ENCODE peak calls at places on chromosomes 13 and 19, in seven cellular contexts. One of them, this sample, is unnamed. For H3K27me3 and H3K9me3, the result is how much of the 10 kb centered on the place peaks cover.

GRCh38 chr19:362154-362553 is 17.6 kb upstream of the MIER2 start:
- DNase-seq in heart right ventricle: no peak
- DNase-seq in CD4-positive, alpha-beta T cell: no peak
- DNase-seq in lung: no peak
- DNase-seq in WERI-Rb-1: no peak
- DNase-seq in IMR-90: no peak
- DNase-seq in cardiac muscle cell: no peak
- DNase-seq in this sample: no peak

GRCh38 chr13:29676535-29676934 is 81.0 kb upstream of the SLC7A1 start:
- DNase-seq in IMR-90: peak
- DNase-seq in cardiac muscle cell: peak
- DNase-seq in heart right ventricle: no peak
- DNase-seq in lung: no peak
- DNase-seq in CD4-positive, alpha-beta T cell: no peak
- DNase-seq in WERI-Rb-1: no peak
- DNase-seq in this sample: no peak

GRCh38 chr19:35214766-35215422 is 13.6 kb downstream of the FAM187B start:
- DNase-seq in WERI-Rb-1: no peak
- DNase-seq in IMR-90: no peak
- DNase-seq in CD4-positive, alpha-beta T cell: no peak
- DNase-seq in lung: no peak
- DNase-seq in heart right ventricle: no peak
- DNase-seq in cardiac muscle cell: no peak
- DNase-seq in this sample: no peak

GRCh38 chr19:12140545-12141404 is 625 bp upstream of the ZNF20 start:
- DNase-seq in lung: peak
- DNase-seq in cardiac muscle cell: peak
- DNase-seq in CD4-positive, alpha-beta T cell: peak
- DNase-seq in WERI-Rb-1: peak
- DNase-seq in heart right ventricle: peak
- DNase-seq in IMR-90: peak
- DNase-seq in this sample: peak

GRCh38 chr19:46841458-46842083 is 9.1 kb downstream of the AP2S1 start:
- DNase-seq in heart right ventricle: peak
- DNase-seq in WERI-Rb-1: no peak
- DNase-seq in IMR-90: peak
- DNase-seq in cardiac muscle cell: peak
- DNase-seq in lung: no peak
- DNase-seq in CD4-positive, alpha-beta T cell: no peak
- DNase-seq in this sample: no peak

GRCh38 chr19:11322269-11323024 is 17.0 kb downstream of the RAB3D start:
- DNase-seq in heart right ventricle: no peak
- DNase-seq in cardiac muscle cell: no peak
- DNase-seq in IMR-90: peak
- DNase-seq in WERI-Rb-1: no peak
- DNase-seq in lung: no peak
- DNase-seq in CD4-positive, alpha-beta T cell: no peak
- DNase-seq in this sample: no peak

GRCh38 chr19:32837531-32837930 is 32.0 kb downstream of the SLC7A9 start:
- DNase-seq in CD4-positive, alpha-beta T cell: no peak
- DNase-seq in heart right ventricle: no peak
- DNase-seq in WERI-Rb-1: no peak
- DNase-seq in lung: no peak
- DNase-seq in IMR-90: no peak
- DNase-seq in cardiac muscle cell: no peak
- DNase-seq in this sample: no peak

GRCh38 chr13:40333238-40333637 is 333.2 kb downstream of the FOXO1 start:
- DNase-seq in lung: no peak
- DNase-seq in WERI-Rb-1: no peak
- DNase-seq in heart right ventricle: no peak
- DNase-seq in IMR-90: no peak
- DNase-seq in CD4-positive, alpha-beta T cell: no peak
- DNase-seq in cardiac muscle cell: no peak
- DNase-seq in this sample: no peak

GRCh38 chr13:41746259-41746658 is 214.7 kb downstream of the VWA8 start:
- DNase-seq in CD4-positive, alpha-beta T cell: no peak
- DNase-seq in lung: no peak
- DNase-seq in IMR-90: peak
- DNase-seq in cardiac muscle cell: no peak
- DNase-seq in heart right ventricle: no peak
- DNase-seq in WERI-Rb-1: no peak
- DNase-seq in this sample: no peak

GRCh38 chr13:98482476-98483444 is 94.1 kb downstream of the STK24 start:
- DNase-seq in IMR-90: peak
- DNase-seq in heart right ventricle: peak
- DNase-seq in lung: peak
- DNase-seq in cardiac muscle cell: peak
- DNase-seq in CD4-positive, alpha-beta T cell: no peak
- DNase-seq in WERI-Rb-1: peak
- DNase-seq in this sample: no peak

GRCh38 chr13:98485561-98485960 is 91.3 kb downstream of the STK24 start:
- DNase-seq in heart right ventricle: no peak
- DNase-seq in WERI-Rb-1: no peak
- DNase-seq in cardiac muscle cell: no peak
- DNase-seq in lung: no peak
- DNase-seq in CD4-positive, alpha-beta T cell: no peak
- DNase-seq in IMR-90: no peak
- DNase-seq in this sample: no peak

GRCh38 chr13:98481511-98481951 is 95.4 kb downstream of the STK24 start:
- DNase-seq in heart right ventricle: no peak
- DNase-seq in IMR-90: peak
- DNase-seq in lung: no peak
- DNase-seq in cardiac muscle cell: no peak
- DNase-seq in CD4-positive, alpha-beta T cell: no peak
- DNase-seq in WERI-Rb-1: no peak
- DNase-seq in this sample: no peak

GRCh38 chr13:98484289-98485219 is 92.4 kb downstream of the STK24 start:
- DNase-seq in lung: peak
- DNase-seq in CD4-positive, alpha-beta T cell: peak
- DNase-seq in WERI-Rb-1: peak
- DNase-seq in IMR-90: peak
- DNase-seq in heart right ventricle: peak
- DNase-seq in cardiac muscle cell: peak
- DNase-seq in this sample: peak

GRCh38 chr13:98483636-98484288 is 93.1 kb downstream of the STK24 start:
- DNase-seq in IMR-90: peak
- DNase-seq in lung: no peak
- DNase-seq in CD4-positive, alpha-beta T cell: no peak
- DNase-seq in cardiac muscle cell: no peak
- DNase-seq in WERI-Rb-1: no peak
- DNase-seq in heart right ventricle: no peak
- DNase-seq in this sample: no peak
- TF ChIP-seq CTCF in IMR-90: no peak
- TF ChIP-seq CTCF in lung: no peak
- TF ChIP-seq CTCF in CD4-positive, alpha-beta T cell: no peak
- TF ChIP-seq CTCF in cardiac muscle cell: no peak
- TF ChIP-seq CTCF in WERI-Rb-1: no peak
- TF ChIP-seq CTCF in heart right ventricle: no peak
- TF ChIP-seq CTCF in this sample: no peak

GRCh38 chr19:16416574-16416973 is 55.2 kb downstream of the EPS15L1 start:
- DNase-seq in lung: no peak
- DNase-seq in CD4-positive, alpha-beta T cell: no peak
- DNase-seq in WERI-Rb-1: no peak
- DNase-seq in cardiac muscle cell: no peak
- DNase-seq in IMR-90: peak
- DNase-seq in heart right ventricle: no peak
- DNase-seq in this sample: no peak

GRCh38 chr19:16417660-16418596 is 53.8 kb downstream of the EPS15L1 start:
- DNase-seq in WERI-Rb-1: peak
- DNase-seq in lung: peak
- DNase-seq in cardiac muscle cell: peak
- DNase-seq in heart right ventricle: peak
- DNase-seq in CD4-positive, alpha-beta T cell: peak
- DNase-seq in IMR-90: peak
- DNase-seq in this sample: peak

GRCh38 chr19:16419671-16420394 is 51.9 kb downstream of the EPS15L1 start:
- DNase-seq in cardiac muscle cell: peak
- DNase-seq in CD4-positive, alpha-beta T cell: no peak
- DNase-seq in heart right ventricle: no peak
- DNase-seq in lung: no peak
- DNase-seq in WERI-Rb-1: no peak
- DNase-seq in IMR-90: no peak
- DNase-seq in this sample: no peak

GRCh38 chr19:16416996-16417395 is 54.8 kb downstream of the EPS15L1 start:
- DNase-seq in heart right ventricle: no peak
- DNase-seq in lung: no peak
- DNase-seq in CD4-positive, alpha-beta T cell: no peak
- DNase-seq in WERI-Rb-1: no peak
- DNase-seq in cardiac muscle cell: no peak
- DNase-seq in IMR-90: no peak
- DNase-seq in this sample: no peak

DNA sequence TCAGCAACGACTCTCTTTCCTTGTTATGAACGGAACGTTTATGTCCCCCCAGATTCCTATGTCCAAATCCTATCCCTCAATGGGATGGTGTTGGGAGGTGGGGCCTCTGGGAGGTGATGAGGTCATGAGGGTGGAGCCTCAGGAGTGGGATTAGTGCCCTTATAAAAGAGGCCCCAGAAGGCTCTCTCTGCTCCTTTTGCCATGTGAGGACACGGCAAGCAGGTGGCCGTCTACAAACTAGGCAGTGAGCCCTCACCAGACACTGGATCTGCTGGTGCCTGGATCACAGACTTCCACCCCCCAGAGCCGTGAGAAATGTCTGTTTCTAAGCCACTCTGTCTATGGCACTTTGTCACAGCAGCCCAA is 53.2 kb downstream of the EPS15L1 start:
- DNase-seq in lung: no peak
- DNase-seq in cardiac muscle cell: no peak
- DNase-seq in IMR-90: no peak
- DNase-seq in CD4-positive, alpha-beta T cell: no peak
- DNase-seq in heart right ventricle: no peak
- DNase-seq in WERI-Rb-1: peak
- DNase-seq in this sample: no peak
- H3K27me3 ChIP-seq in lung: under half
- H3K27me3 ChIP-seq in cardiac muscle cell: under half
- H3K27me3 ChIP-seq in IMR-90: under half
- H3K27me3 ChIP-seq in CD4-positive, alpha-beta T cell: under half
- H3K27me3 ChIP-seq in heart right ventricle: under half
- H3K27me3 ChIP-seq in WERI-Rb-1: under half
- H3K27me3 ChIP-seq in this sample: under half

DNA sequence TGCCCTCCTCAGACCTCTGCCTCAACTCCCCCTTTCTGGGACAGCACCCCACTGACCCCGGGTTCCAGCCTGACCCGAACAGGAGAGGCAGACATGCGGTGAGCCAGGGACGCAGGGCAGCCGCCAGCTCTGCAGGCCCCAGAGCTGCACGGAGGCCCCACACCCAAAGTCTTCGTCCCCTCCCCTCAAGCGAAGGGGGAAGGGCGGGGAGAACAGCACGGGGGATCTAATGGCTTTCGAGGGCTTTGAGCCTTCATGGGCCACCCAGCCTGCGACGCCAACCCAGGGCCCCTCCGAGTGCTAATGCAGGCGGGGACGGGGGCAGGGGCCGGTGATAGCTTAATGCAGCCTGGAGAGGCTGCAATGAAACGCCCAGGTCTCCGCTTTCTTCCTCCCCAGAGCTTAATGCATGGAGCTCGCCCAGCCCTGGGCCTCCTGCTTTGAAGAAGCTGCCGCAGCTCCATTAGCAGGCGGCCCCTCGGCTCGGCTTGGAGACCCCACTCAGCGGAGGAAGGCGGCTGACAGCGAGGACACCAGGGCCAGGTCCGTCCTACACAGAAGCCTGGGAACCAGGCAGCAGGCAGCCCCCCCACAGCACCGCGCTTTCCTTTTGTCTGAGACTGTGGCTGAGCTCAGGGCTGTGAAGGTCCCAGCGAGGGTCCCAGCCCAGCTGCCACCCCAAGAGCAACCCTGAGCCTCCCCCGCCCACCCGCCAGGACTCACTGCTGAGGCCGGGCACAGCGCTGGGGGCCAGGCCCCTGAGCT is 7.3 kb upstream of the ATP8B3 start:
- DNase-seq in CD4-positive, alpha-beta T cell: no peak
- DNase-seq in WERI-Rb-1: no peak
- DNase-seq in IMR-90: no peak
- DNase-seq in lung: no peak
- DNase-seq in cardiac muscle cell: no peak
- DNase-seq in heart right ventricle: no peak
- DNase-seq in this sample: no peak
- H3K9me3 ChIP-seq in CD4-positive, alpha-beta T cell: under half
- H3K9me3 ChIP-seq in WERI-Rb-1: under half
- H3K9me3 ChIP-seq in IMR-90: under half
- H3K9me3 ChIP-seq in lung: under half
- H3K9me3 ChIP-seq in cardiac muscle cell: under half
- H3K9me3 ChIP-seq in heart right ventricle: under half
- H3K9me3 ChIP-seq in this sample: under half

GRCh38 chr13:48400820-48401219 is 12.1 kb downstream of the LPAR6 start:
- DNase-seq in cardiac muscle cell: no peak
- DNase-seq in CD4-positive, alpha-beta T cell: no peak
- DNase-seq in lung: no peak
- DNase-seq in IMR-90: peak
- DNase-seq in heart right ventricle: no peak
- DNase-seq in WERI-Rb-1: no peak
- DNase-seq in this sample: no peak
- TF ChIP-seq CTCF in cardiac muscle cell: peak
- TF ChIP-seq CTCF in CD4-positive, alpha-beta T cell: no peak
- TF ChIP-seq CTCF in lung: no peak
- TF ChIP-seq CTCF in IMR-90: no peak
- TF ChIP-seq CTCF in heart right ventricle: no peak
- TF ChIP-seq CTCF in WERI-Rb-1: no peak
- TF ChIP-seq CTCF in this sample: no peak

GRCh38 chr19:54552913-54553310 is 20.7 kb upstream of the LILRA2 start:
- DNase-seq in IMR-90: no peak
- DNase-seq in cardiac muscle cell: no peak
- DNase-seq in CD4-positive, alpha-beta T cell: no peak
- DNase-seq in lung: no peak
- DNase-seq in heart right ventricle: no peak
- DNase-seq in WERI-Rb-1: no peak
- DNase-seq in this sample: no peak
- H3K27me3 ChIP-seq in IMR-90: under half
- H3K27me3 ChIP-seq in cardiac muscle cell: under half
- H3K27me3 ChIP-seq in CD4-positive, alpha-beta T cell: under half
- H3K27me3 ChIP-seq in lung: under half
- H3K27me3 ChIP-seq in heart right ventricle: under half
- H3K27me3 ChIP-seq in WERI-Rb-1: half or more
- H3K27me3 ChIP-seq in this sample: under half

GRCh38 chr19:54478677-54479266 is 5.7 kb upstream of the CDC42EP5 start:
- DNase-seq in cardiac muscle cell: peak
- DNase-seq in lung: no peak
- DNase-seq in heart right ventricle: no peak
- DNase-seq in IMR-90: peak
- DNase-seq in WERI-Rb-1: no peak
- DNase-seq in CD4-positive, alpha-beta T cell: no peak
- DNase-seq in this sample: no peak

GRCh38 chr19:54473071-54473941 is at the start of gene CDC42EP5:
- DNase-seq in cardiac muscle cell: peak
- DNase-seq in IMR-90: peak
- DNase-seq in WERI-Rb-1: no peak
- DNase-seq in lung: no peak
- DNase-seq in CD4-positive, alpha-beta T cell: no peak
- DNase-seq in heart right ventricle: peak
- DNase-seq in this sample: no peak

GRCh38 chr19:54473983-54474382 is 887 bp upstream of the CDC42EP5 start:
- DNase-seq in cardiac muscle cell: no peak
- DNase-seq in WERI-Rb-1: no peak
- DNase-seq in lung: no peak
- DNase-seq in heart right ventricle: no peak
- DNase-seq in IMR-90: no peak
- DNase-seq in CD4-positive, alpha-beta T cell: no peak
- DNase-seq in this sample: no peak

GRCh38 chr19:54477650-54478049 is 4.6 kb upstream of the CDC42EP5 start:
- DNase-seq in CD4-positive, alpha-beta T cell: no peak
- DNase-seq in IMR-90: no peak
- DNase-seq in heart right ventricle: no peak
- DNase-seq in cardiac muscle cell: no peak
- DNase-seq in lung: no peak
- DNase-seq in WERI-Rb-1: no peak
- DNase-seq in this sample: no peak

GRCh38 chr19:54475706-54476105 is 2.6 kb upstream of the CDC42EP5 start:
- DNase-seq in WERI-Rb-1: no peak
- DNase-seq in cardiac muscle cell: no peak
- DNase-seq in CD4-positive, alpha-beta T cell: no peak
- DNase-seq in lung: no peak
- DNase-seq in IMR-90: no peak
- DNase-seq in heart right ventricle: no peak
- DNase-seq in this sample: no peak
- H3K9me3 ChIP-seq in WERI-Rb-1: under half
- H3K9me3 ChIP-seq in cardiac muscle cell: under half
- H3K9me3 ChIP-seq in CD4-positive, alpha-beta T cell: under half
- H3K9me3 ChIP-seq in lung: under half
- H3K9me3 ChIP-seq in IMR-90: under half
- H3K9me3 ChIP-seq in heart right ventricle: under half
- H3K9me3 ChIP-seq in this sample: under half